ENCODE peak calls at places on chromosomes 12 and 14, in five cellular contexts. One of them, this sample, is unnamed.

GRCh38 chr12:25495336-25496097 is 57.6 kb downstream of the LMNTD1 start:
- DNase-seq in endothelial cell: no peak
- DNase-seq in PC-3: peak
- DNase-seq in cardiac fibroblast: peak
- DNase-seq in astrocyte: peak
- DNase-seq in this sample: no peak

GRCh38 chr12:13211859-13212664 is 15.5 kb downstream of the EMP1 start:
- DNase-seq in endothelial cell: peak
- DNase-seq in PC-3: peak
- DNase-seq in cardiac fibroblast: peak
- DNase-seq in astrocyte: peak
- DNase-seq in this sample: peak

GRCh38 chr12:57813971-57814771 is 4.4 kb downstream of the AVIL start:
- DNase-seq in endothelial cell: no peak
- DNase-seq in PC-3: no peak
- DNase-seq in cardiac fibroblast: peak
- DNase-seq in astrocyte: peak
- DNase-seq in this sample: no peak

GRCh38 chr12:24931666-24932405 is 17.1 kb downstream of the BCAT1 start:
- DNase-seq in endothelial cell: no peak
- DNase-seq in PC-3: no peak
- DNase-seq in cardiac fibroblast: peak
- DNase-seq in astrocyte: no peak
- DNase-seq in this sample: peak

GRCh38 chr12:71509705-71510104 is 70.1 kb downstream of the LGR5 start:
- DNase-seq in endothelial cell: no peak
- DNase-seq in PC-3: no peak
- DNase-seq in cardiac fibroblast: no peak
- DNase-seq in astrocyte: no peak
- DNase-seq in this sample: no peak

GRCh38 chr14:68619805-68620574 is 172.9 kb downstream of the ZFP36L1 start:
- DNase-seq in endothelial cell: no peak
- DNase-seq in PC-3: peak
- DNase-seq in cardiac fibroblast: peak
- DNase-seq in astrocyte: peak
- DNase-seq in this sample: no peak

GRCh38 chr14:88834883-88835431 is 10.5 kb downstream of the TTC8 start:
- DNase-seq in endothelial cell: no peak
- DNase-seq in PC-3: peak
- DNase-seq in cardiac fibroblast: peak
- DNase-seq in astrocyte: peak
- DNase-seq in this sample: no peak

GRCh38 chr14:60488175-60488574 is 2.3 kb upstream of the C14orf39 start:
- DNase-seq in endothelial cell: no peak
- DNase-seq in PC-3: peak
- DNase-seq in cardiac fibroblast: no peak
- DNase-seq in astrocyte: no peak
- DNase-seq in this sample: no peak

GRCh38 chr14:22419620-22420019 is 169.4 kb downstream of the DAD1 start:
- DNase-seq in endothelial cell: no peak
- DNase-seq in PC-3: no peak
- DNase-seq in cardiac fibroblast: no peak
- DNase-seq in astrocyte: peak
- DNase-seq in this sample: no peak

GRCh38 chr14:102316048-102316745 is 3.3 kb upstream of the ZNF839 start:
- DNase-seq in endothelial cell: peak
- DNase-seq in PC-3: peak
- DNase-seq in cardiac fibroblast: peak
- DNase-seq in astrocyte: peak
- DNase-seq in this sample: no peak

GRCh38 chr14:61553730-61554641 is 141.3 kb upstream of the HIF1A start:
- DNase-seq in endothelial cell: no peak
- DNase-seq in PC-3: peak
- DNase-seq in cardiac fibroblast: peak
- DNase-seq in astrocyte: peak
- DNase-seq in this sample: no peak

GRCh38 chr14:48382961-48383360 is 707.6 kb upstream of the MDGA2 start:
- DNase-seq in endothelial cell: no peak
- DNase-seq in PC-3: no peak
- DNase-seq in cardiac fibroblast: no peak
- DNase-seq in astrocyte: no peak
- DNase-seq in this sample: no peak

GRCh38 chr12:53492188-53492587 is 7.1 kb downstream of the MAP3K12 start:
- DNase-seq in endothelial cell: no peak
- DNase-seq in PC-3: no peak
- DNase-seq in cardiac fibroblast: no peak
- DNase-seq in astrocyte: no peak
- DNase-seq in this sample: no peak

GRCh38 chr12:12267801-12268200 is 957 bp upstream of the LRP6 start:
- DNase-seq in endothelial cell: peak
- DNase-seq in PC-3: peak
- DNase-seq in cardiac fibroblast: no peak
- DNase-seq in astrocyte: no peak
- DNase-seq in this sample: peak

GRCh38 chr14:92207012-92207927 is 85.5 kb downstream of the CPSF2 start:
- DNase-seq in endothelial cell: no peak
- DNase-seq in PC-3: no peak
- DNase-seq in cardiac fibroblast: no peak
- DNase-seq in astrocyte: no peak
- DNase-seq in this sample: no peak

GRCh38 chr12:5262450-5262849 is 169.5 kb upstream of the NTF3 start:
- DNase-seq in endothelial cell: no peak
- DNase-seq in PC-3: no peak
- DNase-seq in cardiac fibroblast: no peak
- DNase-seq in astrocyte: peak
- DNase-seq in this sample: no peak

GRCh38 chr12:109881752-109882151 is 1.4 kb upstream of the GLTP start:
- DNase-seq in endothelial cell: no peak
- DNase-seq in PC-3: peak
- DNase-seq in cardiac fibroblast: peak
- DNase-seq in astrocyte: no peak
- DNase-seq in this sample: no peak

GRCh38 chr14:35161231-35161630 is 38.9 kb downstream of the PRORP start:
- DNase-seq in endothelial cell: no peak
- DNase-seq in PC-3: no peak
- DNase-seq in cardiac fibroblast: peak
- DNase-seq in astrocyte: no peak
- DNase-seq in this sample: no peak

GRCh38 chr14:97155814-97156213 is 358.6 kb downstream of the VRK1 start:
- DNase-seq in endothelial cell: no peak
- DNase-seq in PC-3: no peak
- DNase-seq in cardiac fibroblast: no peak
- DNase-seq in astrocyte: no peak
- DNase-seq in this sample: no peak

GRCh38 chr14:85412756-85413155 is 117.2 kb upstream of the FLRT2 start:
- DNase-seq in endothelial cell: no peak
- DNase-seq in PC-3: no peak
- DNase-seq in cardiac fibroblast: no peak
- DNase-seq in astrocyte: no peak
- DNase-seq in this sample: no peak

GRCh38 chr14:101078892-101079221 is 175.3 kb upstream of the RTL1 start:
- DNase-seq in endothelial cell: no peak
- DNase-seq in PC-3: no peak
- DNase-seq in cardiac fibroblast: no peak
- DNase-seq in astrocyte: no peak
- DNase-seq in this sample: no peak

GRCh38 chr12:116606397-116606796 is 47.2 kb downstream of the MAP1LC3B2 start:
- DNase-seq in endothelial cell: no peak
- DNase-seq in PC-3: peak
- DNase-seq in cardiac fibroblast: no peak
- DNase-seq in astrocyte: no peak
- DNase-seq in this sample: no peak

GRCh38 chr12:100539209-100539608 is 34.3 kb upstream of the GAS2L3 start:
- DNase-seq in endothelial cell: peak
- DNase-seq in PC-3: peak
- DNase-seq in cardiac fibroblast: peak
- DNase-seq in astrocyte: peak
- DNase-seq in this sample: peak

GRCh38 chr12:105084251-105085250 is at the start of gene ALDH1L2:
- DNase-seq in endothelial cell: peak
- DNase-seq in PC-3: peak
- DNase-seq in cardiac fibroblast: peak
- DNase-seq in astrocyte: peak
- DNase-seq in this sample: peak

GRCh38 chr12:1797011-1797901 is 23.1 kb upstream of the LRTM2 start:
- DNase-seq in endothelial cell: no peak
- DNase-seq in PC-3: no peak
- DNase-seq in cardiac fibroblast: no peak
- DNase-seq in astrocyte: no peak
- DNase-seq in this sample: peak

GRCh38 chr12:124126950-124127349 is 153.9 kb downstream of the ZNF664 start:
- DNase-seq in endothelial cell: no peak
- DNase-seq in PC-3: no peak
- DNase-seq in cardiac fibroblast: no peak
- DNase-seq in astrocyte: peak
- DNase-seq in this sample: peak

GRCh38 chr14:101843665-101844064 is 82.2 kb downstream of the PPP2R5C start:
- DNase-seq in endothelial cell: no peak
- DNase-seq in PC-3: peak
- DNase-seq in cardiac fibroblast: no peak
- DNase-seq in astrocyte: no peak
- DNase-seq in this sample: peak

GRCh38 chr14:104331871-104332605 is 193.7 kb downstream of the KIF26A start:
- DNase-seq in endothelial cell: no peak
- DNase-seq in PC-3: no peak
- DNase-seq in cardiac fibroblast: no peak
- DNase-seq in astrocyte: no peak
- DNase-seq in this sample: no peak
- TF ChIP-seq CTCF in endothelial cell: no peak
- TF ChIP-seq CTCF in PC-3: peak
- TF ChIP-seq CTCF in cardiac fibroblast: no peak
- TF ChIP-seq CTCF in astrocyte: no peak
- TF ChIP-seq CTCF in this sample: no peak

DNA sequence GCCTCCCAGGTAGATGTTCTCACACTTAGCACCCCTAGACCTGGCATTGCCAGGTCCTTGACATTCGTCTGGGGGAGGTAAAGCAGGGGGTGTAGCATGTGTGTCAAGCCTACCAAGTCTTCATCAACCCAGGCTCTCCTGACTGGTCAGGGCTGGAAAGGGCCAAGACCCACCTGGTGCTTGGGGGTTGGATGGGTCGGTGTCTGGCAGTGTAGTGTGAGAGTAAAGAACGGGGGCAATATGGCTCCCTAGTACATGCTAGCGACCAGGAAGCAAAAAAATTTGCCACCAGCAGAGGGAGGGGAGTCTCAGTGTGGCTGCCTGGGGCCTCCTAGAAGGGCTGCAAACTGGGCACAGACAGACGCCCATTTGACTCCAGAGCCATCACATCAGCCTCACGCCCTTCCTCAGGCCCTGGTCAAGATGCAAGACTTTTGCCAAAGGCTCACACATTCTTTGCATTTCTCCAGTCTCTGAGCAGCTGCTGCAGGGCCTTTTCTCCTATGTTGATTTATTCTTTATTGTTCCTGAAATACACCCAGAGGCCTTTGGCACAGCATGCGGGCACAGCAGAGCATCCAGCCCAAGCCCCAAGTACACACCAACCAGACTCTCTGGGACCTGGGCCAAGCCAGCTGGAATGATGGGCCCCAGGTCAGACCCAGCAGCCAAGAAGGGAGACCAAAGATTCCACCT is 38.3 kb upstream of the PNMA1 start:
- DNase-seq in endothelial cell: no peak
- DNase-seq in PC-3: peak
- DNase-seq in cardiac fibroblast: peak
- DNase-seq in astrocyte: peak
- DNase-seq in this sample: no peak
- TF ChIP-seq CTCF in endothelial cell: no peak
- TF ChIP-seq CTCF in PC-3: no peak
- TF ChIP-seq CTCF in cardiac fibroblast: peak
- TF ChIP-seq CTCF in astrocyte: peak
- TF ChIP-seq CTCF in this sample: no peak

GRCh38 chr12:108231909-108232434 is 102.9 kb downstream of the WSCD2 start:
- DNase-seq in endothelial cell: no peak
- DNase-seq in PC-3: no peak
- DNase-seq in cardiac fibroblast: no peak
- DNase-seq in astrocyte: no peak
- DNase-seq in this sample: no peak

GRCh38 chr12:108235231-108235959 is 103.7 kb downstream of the CMKLR1 start:
- DNase-seq in endothelial cell: no peak
- DNase-seq in PC-3: no peak
- DNase-seq in cardiac fibroblast: no peak
- DNase-seq in astrocyte: no peak
- DNase-seq in this sample: no peak

GRCh38 chr12:108236366-108236765 is 102.7 kb downstream of the CMKLR1 start:
- DNase-seq in endothelial cell: no peak
- DNase-seq in PC-3: no peak
- DNase-seq in cardiac fibroblast: no peak
- DNase-seq in astrocyte: no peak
- DNase-seq in this sample: no peak

GRCh38 chr12:108232565-108232964 is 103.5 kb downstream of the WSCD2 start:
- DNase-seq in endothelial cell: no peak
- DNase-seq in PC-3: peak
- DNase-seq in cardiac fibroblast: no peak
- DNase-seq in astrocyte: no peak
- DNase-seq in this sample: no peak

GRCh38 chr12:108234155-108234554 is 105.0 kb downstream of the CMKLR1 start:
- DNase-seq in endothelial cell: peak
- DNase-seq in PC-3: no peak
- DNase-seq in cardiac fibroblast: no peak
- DNase-seq in astrocyte: no peak
- DNase-seq in this sample: no peak
- TF ChIP-seq CTCF in endothelial cell: no peak
- TF ChIP-seq CTCF in PC-3: no peak
- TF ChIP-seq CTCF in cardiac fibroblast: no peak
- TF ChIP-seq CTCF in astrocyte: no peak
- TF ChIP-seq CTCF in this sample: peak

DNA sequence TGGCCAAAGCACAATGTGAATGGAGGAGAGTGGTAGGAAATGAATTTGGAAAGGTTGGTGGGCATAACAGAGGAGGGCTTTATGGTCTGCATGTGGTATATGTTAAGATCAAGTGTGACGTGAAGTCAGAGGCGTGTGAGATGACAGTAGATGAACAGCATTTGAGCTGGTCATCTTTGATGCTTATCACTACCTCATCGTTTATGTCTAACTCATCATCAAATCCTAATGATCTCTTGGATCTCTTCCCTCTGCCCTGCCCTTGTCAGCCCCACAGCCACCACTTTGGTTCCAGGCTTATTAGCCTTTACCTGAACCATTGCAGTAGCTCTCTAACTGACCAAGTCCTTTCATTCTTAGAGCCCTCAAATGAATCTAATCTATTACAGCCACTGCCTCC is 132.5 kb downstream of the LLPH start:
- DNase-seq in endothelial cell: no peak
- DNase-seq in PC-3: no peak
- DNase-seq in cardiac fibroblast: no peak
- DNase-seq in astrocyte: no peak
- DNase-seq in this sample: no peak
- TF ChIP-seq CTCF in endothelial cell: no peak
- TF ChIP-seq CTCF in PC-3: no peak
- TF ChIP-seq CTCF in cardiac fibroblast: no peak
- TF ChIP-seq CTCF in astrocyte: no peak
- TF ChIP-seq CTCF in this sample: no peak

This sample was measured in GM10248.